ENCODE peak calls at places on chromosome 6, in five cellular contexts. I is heart right ventricle, H is tibial artery, D is upper lobe of right lung, A is WERI-Rb-1. R is an unnamed sample.

GRCh38 chr6:38460216-38460615 is 179.5 kb downstream of the BTBD9 start:
- DNase-seq in D (no peak), A (no peak), H (no peak), I (no peak), R (no peak)

GRCh38 chr6:42742116-42742894 is 3.6 kb downstream of the TBCC start:
- DNase-seq in A (peak; percentile 91), H (no peak), D (peak; percentile 2), I (no peak), R (no peak)

GRCh38 chr6:32109114-32109764 is at the start of gene TNXB:
- DNase-seq in H (no peak), I (peak; percentile 59), D (no peak), A (no peak), R (no peak)

GRCh38 chr6:101462576-101462975 is 69.1 kb downstream of the GRIK2 start:
- DNase-seq in D (no peak), I (no peak), A (no peak), H (no peak), R (no peak)

GRCh38 chr6:47407295-47408281 is 70.0 kb upstream of the CD2AP start:
- DNase-seq in H (no peak), A (no peak), D (no peak), I (no peak), R (peak; percentile 46)

GRCh38 chr6:31733734-31734133 is 2.6 kb downstream of the CLIC1 start:
- DNase-seq in A (no peak), D (no peak), I (no peak), H (no peak), R (no peak)

GRCh38 chr6:37182736-37183590 is 13.0 kb downstream of the PIM1 start:
- DNase-seq in H (peak; percentile 46), A (no peak), I (no peak), D (no peak), R (peak; percentile 75)

GRCh38 chr6:73131706-73132105 is 93.6 kb downstream of the KHDC1L start:
- DNase-seq in I (no peak), D (no peak), H (no peak), A (no peak), R (no peak)

GRCh38 chr6:70375882-70376281 is 37.4 kb upstream of the FAM135A start:
- DNase-seq in D (no peak), H (no peak), A (no peak), I (no peak), R (no peak)

GRCh38 chr6:73969982-73970960 is 274.3 kb downstream of the CD109 start:
- DNase-seq in I (peak; percentile 28), D (no peak), H (no peak), A (no peak), R (no peak)

GRCh38 chr6:134437376-134437775 is 119.5 kb upstream of the SGK1 start:
- DNase-seq in H (peak; percentile 25), A (no peak), I (no peak), D (no peak), R (peak; percentile 4)

GRCh38 chr6:166907871-166908806 is 48.2 kb downstream of the RNASET2 start:
- DNase-seq in I (no peak), D (no peak), H (no peak), A (no peak), R (no peak)

GRCh38 chr6:137471497-137471896 is 22.7 kb downstream of the OLIG3 start:
- DNase-seq in A (no peak), I (no peak), D (no peak), H (no peak), R (no peak)

GRCh38 chr6:87250019-87250418 is 72.4 kb upstream of the SMIM8 start:
- DNase-seq in I (no peak), H (no peak), D (no peak), A (no peak), R (no peak)

GRCh38 chr6:87257565-87257964 is 64.8 kb upstream of the SMIM8 start:
- DNase-seq in D (no peak), H (no peak), I (no peak), A (no peak), R (no peak)

GRCh38 chr6:87251225-87251624 is 71.2 kb upstream of the SMIM8 start:
- DNase-seq in I (no peak), H (no peak), A (no peak), D (no peak), R (no peak)

GRCh38 chr6:87257046-87257445 is 65.3 kb upstream of the SMIM8 start:
- DNase-seq in H (no peak), D (no peak), I (no peak), A (no peak), R (no peak)

DNA sequence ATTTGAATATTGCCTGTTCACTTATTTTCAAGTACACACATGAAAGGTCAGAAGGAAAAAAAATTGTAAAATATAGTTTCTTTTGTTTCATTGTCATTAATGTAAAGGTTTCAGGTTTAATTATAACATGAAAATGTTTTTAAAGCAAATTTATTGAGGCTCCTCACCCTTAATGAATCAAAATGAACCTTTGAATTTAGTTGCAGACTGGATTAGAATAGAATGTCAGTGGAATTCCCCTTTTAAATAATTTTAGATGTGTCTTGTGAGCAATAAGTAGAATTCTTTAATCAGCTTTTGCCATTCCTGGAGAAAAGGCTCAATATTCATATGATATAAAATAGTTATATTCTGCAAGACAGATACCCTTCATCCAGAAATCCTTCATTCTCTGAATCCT is 70.7 kb upstream of the SMIM8 start:
- DNase-seq in H (no peak), I (no peak), A (no peak), D (no peak), R (no peak)
- H3K36me3 ChIP-seq in H (peaks cover 85% of the 10 kb centered on the region), I (peaks cover 11% of the 10 kb centered on the region), A (peaks cover 84% of the 10 kb centered on the region), D (peaks cover 71% of the 10 kb centered on the region), R (peaks cover 20% of the 10 kb centered on the region)

GRCh38 chr6:163459007-163459406 is 44.5 kb downstream of the QKI start:
- DNase-seq in D (no peak), I (no peak), A (no peak), H (no peak), R (no peak)
- H3K27ac ChIP-seq in D (no peak overlapping the region), I (peak overlapping the region; percentile 83), A (no peak overlapping the region), H (no peak overlapping the region), R (peak overlapping the region; percentile 33)

GRCh38 chr6:51099201-51099600 is 280.5 kb downstream of the TFAP2B start:
- DNase-seq in D (no peak), I (no peak), A (no peak), H (no peak), R (no peak)

GRCh38 chr6:51098246-51098645 is 279.6 kb downstream of the TFAP2B start:
- DNase-seq in H (no peak), I (no peak), D (no peak), A (no peak), R (no peak)

GRCh38 chr6:51098801-51099200 is 280.1 kb downstream of the TFAP2B start:
- DNase-seq in D (no peak), A (no peak), I (no peak), H (no peak), R (no peak)

GRCh38 chr6:51090343-51090742 is 271.7 kb downstream of the TFAP2B start:
- DNase-seq in I (no peak), A (no peak), D (no peak), H (no peak), R (no peak)

GRCh38 chr6:51093899-51094665 is 275.4 kb downstream of the TFAP2B start:
- DNase-seq in D (no peak), A (no peak), H (no peak), I (no peak), R (no peak)
- H3K9me3 ChIP-seq in D (peaks cover 6% of the 10 kb centered on the region), A (peaks cover 12% of the 10 kb centered on the region), H (no peaks in the 10 kb centered on the region), I (peaks cover 19% of the 10 kb centered on the region), R (no peaks in the 10 kb centered on the region)

GRCh38 chr6:44254201-44254956 is 2.9 kb downstream of the SLC35B2 start:
- DNase-seq in I (no peak), D (no peak), H (no peak), A (peak; percentile 35), R (no peak)
- H3K36me3 ChIP-seq in I (peaks cover 14% of the 10 kb centered on the region), D (peaks cover 60% of the 10 kb centered on the region), H (peaks cover 66% of the 10 kb centered on the region), A (peaks cover 79% of the 10 kb centered on the region), R (peaks cover 25% of the 10 kb centered on the region)

GRCh38 chr6:144344651-144345050 is 59.5 kb downstream of the UTRN start:
- DNase-seq in A (no peak), D (no peak), I (no peak), H (no peak), R (no peak)

GRCh38 chr6:144347447-144347758 is 62.3 kb downstream of the UTRN start:
- DNase-seq in D (no peak), I (no peak), H (no peak), A (no peak), R (no peak)

GRCh38 chr6:144347933-144348332 is 62.8 kb downstream of the UTRN start:
- DNase-seq in H (no peak), I (no peak), A (no peak), D (no peak), R (no peak)

GRCh38 chr6:144345451-144345850 is 60.3 kb downstream of the UTRN start:
- DNase-seq in I (no peak), A (no peak), D (no peak), H (no peak), R (no peak)

GRCh38 chr6:144346719-144347446 is 61.7 kb downstream of the UTRN start:
- DNase-seq in D (no peak), I (peak; percentile 22), H (no peak), A (no peak), R (no peak)
- H3K27ac ChIP-seq in D (peak overlapping the region; percentile 8), I (peak overlapping the region; percentile 84), H (no peak overlapping the region), A (no peak overlapping the region), R (peak overlapping the region; percentile 24)

GRCh38 chr6:36082318-36082717 is 48.0 kb upstream of the MAPK13 start:
- DNase-seq in A (no peak), D (no peak), H (no peak), I (no peak), R (no peak)
- H3K9me3 ChIP-seq in A (peaks cover 26% of the 10 kb centered on the region), D (no peaks in the 10 kb centered on the region), H (no peaks in the 10 kb centered on the region), I (peaks cover 7% of the 10 kb centered on the region), R (no peaks in the 10 kb centered on the region)

GRCh38 chr6:111716325-111716724 is 110.6 kb upstream of the TRAF3IP2 start:
- DNase-seq in I (no peak), H (no peak), A (no peak), D (no peak), R (no peak)

GRCh38 chr6:111714403-111715270 is 109.0 kb upstream of the TRAF3IP2 start:
- DNase-seq in I (no peak), D (no peak), A (no peak), H (no peak), R (no peak)

GRCh38 chr6:111713196-111713705 is 107.6 kb upstream of the TRAF3IP2 start:
- DNase-seq in D (no peak), H (no peak), I (no peak), A (no peak), R (no peak)

GRCh38 chr6:111713811-111714210 is 108.1 kb upstream of the TRAF3IP2 start:
- DNase-seq in A (no peak), H (no peak), D (no peak), I (no peak), R (no peak)

GRCh38 chr6:111715321-111715720 is 109.6 kb upstream of the TRAF3IP2 start:
- DNase-seq in D (no peak), H (no peak), A (no peak), I (no peak), R (no peak)
- H3K36me3 ChIP-seq in D (peaks cover 16% of the 10 kb centered on the region), H (no peaks in the 10 kb centered on the region), A (peaks cover 21% of the 10 kb centered on the region), I (no peaks in the 10 kb centered on the region), R (no peaks in the 10 kb centered on the region)